ENCODE peak calls at places on chromosomes 13 and 19, in four cellular contexts. S is EL; C is NCI-H460; H is activated CD4-positive, alpha-beta T cell treated with anti-CD3 and anti-CD28 coated beads, Interleukin-2, amount 50 U/mL, for 48 hours. T is an unnamed sample.

GRCh38 chr13:113545455-113545930 is 39.1 kb upstream of the TFDP1 start:
- DNase-seq in S (peak), C (no peak), H (no peak), T (no peak)

GRCh38 chr13:106151056-106151699 is 384.3 kb downstream of the EFNB2 start:
- DNase-seq in C (no peak), S (peak), H (no peak), T (peak)

GRCh38 chr19:48967346-48968178 is 2.5 kb downstream of the FTL start:
- DNase-seq in S (peak), H (no peak), C (peak), T (peak)

GRCh38 chr19:17402982-17403855 is 2.2 kb downstream of the BST2 start:
- DNase-seq in H (peak), C (no peak), S (peak), T (no peak)

GRCh38 chr19:35346193-35347052 is 1.3 kb upstream of the FFAR1 start:
- DNase-seq in C (no peak), H (peak), S (no peak), T (no peak)

GRCh38 chr19:52570005-52570861 is at the start of gene ZNF701:
- DNase-seq in C (peak), H (peak), S (peak), T (peak)

GRCh38 chr13:98324105-98324504 is 147.0 kb upstream of the RNF113B start:
- DNase-seq in C (no peak), H (no peak), S (no peak), T (no peak)

GRCh38 chr19:49896863-49897621 is at the start of gene IL4I1:
- DNase-seq in C (no peak), S (peak), H (peak), T (peak)

GRCh38 chr13:105598551-105598950 is 936.9 kb downstream of the EFNB2 start:
- DNase-seq in S (peak), H (no peak), C (no peak), T (peak)

GRCh38 chr13:90412980-90413379 is 934.5 kb upstream of the MIR17HG start:
- DNase-seq in C (no peak), H (no peak), S (no peak), T (no peak)

GRCh38 chr19:45508931-45509691 is 1.8 kb downstream of the VASP start:
- DNase-seq in C (no peak), S (peak), H (peak), T (peak)

GRCh38 chr13:75473472-75473871 is 8.5 kb downstream of the TBC1D4 start:
- DNase-seq in S (no peak), C (no peak), H (no peak), T (no peak)

GRCh38 chr19:16849168-16849567 is 20.0 kb downstream of the SIN3B start:
- DNase-seq in C (peak), S (peak), H (no peak), T (no peak)

GRCh38 chr13:92074658-92075057 is 676.2 kb downstream of the GPC5 start:
- DNase-seq in C (peak), H (no peak), S (no peak), T (peak)

GRCh38 chr13:107450931-107451330 is 764.4 kb downstream of the LIG4 start:
- DNase-seq in H (no peak), C (peak), S (peak), T (peak)

GRCh38 chr13:114230117-114230516 is 4.6 kb upstream of the CDC16 start:
- DNase-seq in C (no peak), S (no peak), H (no peak), T (no peak)

GRCh38 chr19:55160128-55160985 is 2.8 kb upstream of the TNNI3 start:
- DNase-seq in H (peak), C (peak), S (peak), T (peak)